ENCODE peak calls at places on chromosomes 2 and 18, in eight cellular contexts. V, S, G, D, B, F, R and Y are unnamed samples.

GRCh38 chr2:217314021-217314460 is 454.2 kb upstream of the TNP1 start:
- DNase-seq in V (no peak), S (no peak), G (no peak), D (no peak), B (no peak), F (no peak), R (no peak), Y (no peak)

GRCh38 chr18:24228661-24229053 is 89.8 kb downstream of the CABYR start:
- DNase-seq in V (no peak), S (no peak), G (no peak), D (no peak), B (no peak), F (no peak), R (no peak), Y (no peak)

GRCh38 chr2:186827426-186827825 is 21.5 kb downstream of the ZSWIM2 start:
- DNase-seq in V (no peak), S (no peak), G (no peak), D (no peak), B (no peak), F (no peak), R (no peak), Y (no peak)

GRCh38 chr18:75489493-75490190 is 62.1 kb upstream of the SMIM21 start:
- DNase-seq in V (no peak), S (no peak), G (no peak), D (no peak), B (no peak), F (peak; percentile 31), R (no peak), Y (peak; percentile 87)

GRCh38 chr2:112642961-112643360 is 2.8 kb upstream of the SLC20A1 start:
- DNase-seq in V (no peak), S (no peak), G (no peak), D (no peak), B (no peak), F (no peak), R (no peak), Y (no peak)

GRCh38 chr2:63537306-63537705 is 51.0 kb downstream of the WDPCP start:
- DNase-seq in V (no peak), S (no peak), G (no peak), D (no peak), B (no peak), F (no peak), R (no peak), Y (peak; percentile 6)

GRCh38 chr2:164920430-164920829 is 34.9 kb downstream of the SLC38A11 start:
- DNase-seq in V (no peak), S (no peak), G (no peak), D (no peak), B (no peak), F (peak; percentile 57), R (no peak), Y (peak; percentile 76)

GRCh38 chr18:34639662-34640061 is 70.4 kb upstream of the DTNA start:
- DNase-seq in V (no peak), S (no peak), G (no peak), D (no peak), B (no peak), F (no peak), R (no peak), Y (no peak)

GRCh38 chr18:23244431-23244830 is 109.1 kb downstream of the CABLES1 start:
- DNase-seq in V (no peak), S (no peak), G (no peak), D (no peak), B (no peak), F (no peak), R (no peak), Y (no peak)

GRCh38 chr2:19460761-19461160 is 102.3 kb upstream of the OSR1 start:
- DNase-seq in V (no peak), S (no peak), G (no peak), D (no peak), B (no peak), F (no peak), R (no peak), Y (no peak)

GRCh38 chr2:172489682-172490081 is 62.3 kb downstream of the ITGA6 start:
- DNase-seq in V (no peak), S (no peak), G (no peak), D (no peak), B (no peak), F (no peak), R (no peak), Y (no peak)

GRCh38 chr2:206275274-206276160 is 1.1 kb downstream of the ZDBF2 start:
- DNase-seq in V (no peak), S (peak; percentile 50), G (no peak), D (no peak), B (peak; percentile 15), F (no peak), R (no peak), Y (no peak)

GRCh38 chr2:200662727-200663126 is 76.9 kb downstream of the AOX1 start:
- DNase-seq in V (no peak), S (no peak), G (no peak), D (no peak), B (no peak), F (peak; percentile 19), R (no peak), Y (peak; percentile 53)

GRCh38 chr2:120283649-120284048 is 31.0 kb downstream of the RALB start:
- DNase-seq in V (no peak), S (no peak), G (no peak), D (no peak), B (peak; percentile 72), F (no peak), R (no peak), Y (no peak)

GRCh38 chr2:152175012-152175367 is 573 bp downstream of the STAM2 start:
- DNase-seq in V (no peak), S (no peak), G (no peak), D (no peak), B (no peak), F (no peak), R (no peak), Y (no peak)

GRCh38 chr18:7908686-7909299 is 341.7 kb downstream of the PTPRM start:
- DNase-seq in V (no peak), S (no peak), G (no peak), D (no peak), B (no peak), F (no peak), R (no peak), Y (no peak)

GRCh38 chr2:37892436-37893114 is 32.5 kb upstream of the RMDN2 start:
- DNase-seq in V (no peak), S (peak; percentile 47), G (no peak), D (no peak), B (no peak), F (no peak), R (no peak), Y (no peak)

GRCh38 chr2:102505290-102505689 is 32.3 kb downstream of the SLC9A4 start:
- DNase-seq in V (no peak), S (no peak), G (no peak), D (no peak), B (peak; percentile 37), F (no peak), R (no peak), Y (no peak)

GRCh38 chr2:222272446-222273035 is 26.3 kb downstream of the PAX3 start:
- DNase-seq in V (no peak), S (no peak), G (no peak), D (no peak), B (no peak), F (no peak), R (no peak), Y (no peak)

GRCh38 chr2:67234443-67234842 is 162.7 kb upstream of the ETAA1 start:
- DNase-seq in V (no peak), S (no peak), G (no peak), D (no peak), B (peak; percentile 23), F (no peak), R (no peak), Y (peak; percentile 14)

GRCh38 chr18:65751145-65752085 is 603 bp downstream of the CDH7 start:
- DNase-seq in V (no peak), S (no peak), G (no peak), D (no peak), B (peak; percentile 58), F (no peak), R (no peak), Y (no peak)

GRCh38 chr2:156401863-156402262 is 34.3 kb upstream of the GPD2 start:
- DNase-seq in V (no peak), S (no peak), G (no peak), D (no peak), B (no peak), F (no peak), R (no peak), Y (no peak)

GRCh38 chr2:44936715-44937687 is 4.5 kb upstream of the SIX3 start:
- DNase-seq in V (no peak), S (no peak), G (no peak), D (no peak), B (no peak), F (no peak), R (no peak), Y (no peak)

GRCh38 chr18:5895886-5896740 is 791 bp upstream of the TMEM200C start:
- DNase-seq in V (peak; percentile 14), S (no peak), G (no peak), D (no peak), B (peak; percentile 68), F (no peak), R (no peak), Y (no peak)

GRCh38 chr2:69565431-69565839 is 78.1 kb downstream of the AAK1 start:
- DNase-seq in V (peak; percentile 66), S (peak; percentile 56), G (no peak), D (peak; percentile 63), B (peak; percentile 83), F (peak; percentile 50), R (peak; percentile 58), Y (no peak)

GRCh38 chr2:63520793-63521192 is 67.5 kb downstream of the WDPCP start:
- DNase-seq in V (no peak), S (no peak), G (no peak), D (no peak), B (no peak), F (no peak), R (no peak), Y (no peak)

GRCh38 chr2:55779459-55780421 is 86.1 kb upstream of the PNPT1 start:
- DNase-seq in V (no peak), S (no peak), G (no peak), D (no peak), B (no peak), F (peak; percentile 72), R (no peak), Y (no peak)

GRCh38 chr2:107584577-107584976 is 242.1 kb upstream of the RGPD4 start:
- DNase-seq in V (no peak), S (no peak), G (no peak), D (no peak), B (no peak), F (no peak), R (no peak), Y (no peak)

GRCh38 chr2:223626713-223627112 is 24.6 kb upstream of the SCG2 start:
- DNase-seq in V (no peak), S (no peak), G (no peak), D (no peak), B (no peak), F (no peak), R (no peak), Y (no peak)

GRCh38 chr18:58541789-58542425 is 87.0 kb downstream of the ALPK2 start:
- DNase-seq in V (peak; percentile 60), S (no peak), G (no peak), D (peak; percentile 22), B (peak; percentile 40), F (peak; percentile 67), R (peak; percentile 58), Y (peak; percentile 54)

GRCh38 chr2:112811841-112812306 is 24.7 kb downstream of the IL1B start:
- DNase-seq in V (no peak), S (no peak), G (no peak), D (no peak), B (no peak), F (no peak), R (no peak), Y (peak; percentile 46)

GRCh38 chr2:104849618-104850097 is 4.3 kb upstream of the POU3F3 start:
- DNase-seq in V (peak; percentile 58), S (peak; percentile 58), G (peak; percentile 33), D (peak; percentile 56), B (no peak), F (no peak), R (peak; percentile 68), Y (peak; percentile 73)

GRCh38 chr2:32741575-32741974 is 113.7 kb downstream of the TTC27 start:
- DNase-seq in V (no peak), S (no peak), G (no peak), D (no peak), B (no peak), F (no peak), R (no peak), Y (no peak)

GRCh38 chr2:43186679-43187374 is 39.6 kb downstream of the ZFP36L2 start:
- DNase-seq in V (no peak), S (no peak), G (no peak), D (no peak), B (peak; percentile 54), F (no peak), R (no peak), Y (no peak)